ENCODE peak calls at places on chromosomes 4 and X, in four cellular contexts. G, L, F and Y are unnamed samples.
A peak's percentile ranks its signal among the peaks of the same experiment; 100 is the strongest.

GRCh38 chr4:111761531-111761930 is 383.7 kb upstream of the FAM241A start:
- DNase-seq in F (no peak), L (no peak), G (no peak), Y (no peak)

GRCh38 chr4:182143086-182143821 is 99.9 kb upstream of the TENM3 start:
- DNase-seq in L (no peak), F (no peak), G (no peak), Y (no peak)

GRCh38 chr4:137861682-137862081 is 329.4 kb upstream of the PCDH18 start:
- DNase-seq in L (no peak), G (peak; percentile 20), F (peak; percentile 6), Y (no peak)

GRCh38 chr4:15162465-15163283 is 160.4 kb downstream of the CPEB2 start:
- DNase-seq in L (no peak), F (no peak), G (peak; percentile 49), Y (peak; percentile 22)

GRCh38 chrX:148976571-148976970 is 476.2 kb downstream of the AFF2 start:
- DNase-seq in L (no peak), F (no peak), G (no peak), Y (no peak)

GRCh38 chr4:158929939-158930344 is 161.1 kb downstream of the FNIP2 start:
- DNase-seq in L (no peak), G (no peak), F (no peak), Y (no peak)

GRCh38 chr4:48858130-48858529 is 27.2 kb downstream of the OCIAD1 start:
- DNase-seq in L (no peak), G (no peak), F (no peak), Y (peak; percentile 28)

GRCh38 chr4:71456841-71457240 is 118.0 kb downstream of the SLC4A4 start:
- DNase-seq in G (no peak), L (no peak), F (no peak), Y (no peak)

GRCh38 chrX:38095971-38096529 is 89.7 kb downstream of the SYTL5 start:
- DNase-seq in L (no peak), G (no peak), F (no peak), Y (no peak)

GRCh38 chr4:65665951-65666523 is 4.3 kb downstream of the EPHA5 start:
- DNase-seq in G (no peak), L (no peak), F (no peak), Y (no peak)

GRCh38 chrX:15336023-15336413 is 695 bp upstream of the PIGA start:
- DNase-seq in G (peak; percentile 44), F (peak; percentile 10), L (no peak), Y (no peak)

GRCh38 chrX:123905334-123905733 is 45.5 kb downstream of the XIAP start:
- DNase-seq in L (no peak), G (no peak), F (no peak), Y (no peak)

GRCh38 chrX:23637187-23637586 is 30.1 kb upstream of the PRDX4 start:
- DNase-seq in G (no peak), F (no peak), L (no peak), Y (no peak)

GRCh38 chr4:185165605-185166063 is 22.6 kb downstream of the SLC25A4 start:
- DNase-seq in G (no peak), L (no peak), F (no peak), Y (peak; percentile 40)

DNA sequence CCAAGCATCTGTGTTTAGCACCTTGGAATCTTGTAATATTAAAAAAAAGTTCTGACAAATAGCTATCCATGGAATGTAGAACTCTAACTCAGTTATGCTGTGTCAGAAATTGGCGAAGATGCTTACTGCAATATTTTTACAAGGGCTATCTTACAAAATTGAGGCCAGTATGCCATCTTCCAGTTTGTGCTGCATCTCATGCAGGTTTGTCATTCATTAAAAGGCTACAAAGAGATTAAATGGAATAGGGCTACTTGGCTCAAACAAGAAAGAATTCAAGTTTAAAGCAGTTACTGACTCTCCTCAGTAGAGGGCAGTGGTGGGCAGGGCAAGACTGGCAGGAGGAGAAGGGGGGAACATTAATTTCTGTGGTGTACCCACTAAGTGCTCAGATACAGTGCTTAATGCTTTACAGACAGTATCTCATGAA is 66.5 kb downstream of the SHROOM4 start:
- DNase-seq in F (peak; percentile 30), G (peak; percentile 10), L (no peak), Y (no peak)
- TF ChIP-seq GABPA in F (no peak), G (no peak), L (no peak), Y (no peak)

DNA sequence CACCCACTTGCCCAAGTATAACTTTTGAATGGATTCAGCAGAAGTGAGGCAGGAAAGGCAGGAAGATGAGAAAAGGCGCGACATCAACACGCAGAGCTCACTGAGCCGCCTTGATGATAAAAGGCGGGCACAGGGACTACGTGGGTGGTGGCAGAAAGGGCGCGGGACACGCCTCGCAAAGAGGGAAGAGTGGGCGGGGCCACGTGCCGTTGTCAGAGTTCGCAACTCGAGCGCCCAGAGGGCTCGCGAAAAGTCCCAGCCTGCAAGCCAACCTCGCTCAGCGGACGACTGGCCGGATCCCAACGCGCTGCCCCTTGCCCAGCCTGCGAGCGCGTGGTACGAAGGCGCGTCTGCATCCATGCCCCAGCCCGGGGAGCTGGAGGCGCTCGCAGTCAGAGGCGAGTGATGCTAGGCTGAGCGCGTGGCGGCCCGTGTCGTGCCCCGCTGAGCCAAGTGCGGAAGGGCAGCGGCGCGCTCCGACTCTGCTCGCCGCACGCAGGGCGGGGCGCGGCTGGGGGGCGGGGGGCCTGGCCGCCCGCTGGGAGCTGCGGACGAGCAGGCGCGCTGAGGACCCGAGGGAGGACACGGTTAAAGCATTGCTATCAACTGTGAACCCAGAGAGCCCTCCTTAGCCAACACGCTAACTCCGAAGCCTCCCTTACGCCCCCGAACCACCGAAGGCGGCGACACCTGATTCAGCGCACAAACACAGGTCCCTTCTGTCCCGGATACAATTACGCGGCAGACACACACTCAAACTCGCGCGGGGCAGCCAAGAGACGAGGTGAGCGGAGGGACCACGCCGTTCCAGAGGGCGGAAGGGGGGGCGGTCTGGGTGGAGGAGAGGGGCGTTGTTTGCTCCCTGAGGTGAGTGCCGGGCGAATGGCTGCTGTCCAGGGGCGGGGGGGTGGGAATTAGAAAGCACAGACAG is at the start of gene UGT8:
- DNase-seq in F (peak; percentile 49), L (peak; percentile 84), G (peak; percentile 77), Y (no peak)
- TF ChIP-seq GABPA in F (no peak), L (peak; percentile 26), G (no peak), Y (no peak)

DNA sequence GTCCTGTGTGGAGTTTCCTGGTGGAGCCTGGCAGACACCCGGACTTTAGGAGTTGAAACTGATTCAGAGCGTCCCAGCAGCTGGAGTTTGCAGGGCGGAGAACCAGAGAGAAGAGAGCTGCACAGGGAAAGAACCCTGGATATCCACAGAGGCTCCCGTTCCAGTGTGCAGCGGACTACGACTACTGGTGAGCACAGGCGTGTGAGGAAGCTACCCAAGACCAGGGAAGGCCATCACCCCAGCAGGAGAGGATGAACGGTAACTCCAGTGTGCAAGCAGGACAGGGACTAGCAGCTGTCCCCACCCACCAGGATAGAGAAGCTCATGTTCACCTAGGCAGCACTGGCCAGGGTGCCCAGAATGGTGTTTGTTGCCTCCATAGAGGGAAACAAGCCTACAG is 2.3 kb downstream of the LAGE3 start:
- DNase-seq in G (no peak), L (no peak), F (no peak), Y (no peak)
- TF ChIP-seq GABPA in G (no peak), L (no peak), F (no peak), Y (no peak)

GRCh38 chr4:128461300-128462103 is 173.9 kb upstream of the PGRMC2 start:
- DNase-seq in G (no peak), L (no peak), F (peak; percentile 23), Y (no peak)
- TF ChIP-seq GABPA in G (no peak), L (no peak), F (no peak), Y (no peak)

GRCh38 chr4:7411491-7411890 is 23.2 kb downstream of the PSAPL1 start:
- DNase-seq in F (no peak), L (peak; percentile 16), G (peak; percentile 1), Y (no peak)

GRCh38 chr4:7411896-7412585 is 22.7 kb downstream of the PSAPL1 start:
- DNase-seq in G (peak; percentile 52), F (no peak), L (peak; percentile 34), Y (no peak)

GRCh38 chr4:7408166-7408565 is 26.6 kb downstream of the PSAPL1 start:
- DNase-seq in F (no peak), L (no peak), G (no peak), Y (no peak)

GRCh38 chr4:7412586-7412975 is 22.1 kb downstream of the PSAPL1 start:
- DNase-seq in F (no peak), G (peak; percentile 19), L (peak; percentile 16), Y (no peak)

GRCh38 chr4:7410470-7410869 is 24.3 kb downstream of the PSAPL1 start:
- DNase-seq in F (no peak), L (peak; percentile 1), G (peak; percentile 3), Y (no peak)
- TF ChIP-seq GABPA in F (no peak), L (no peak), G (no peak), Y (no peak)

GRCh38 chr4:122827899-122828601 is 1.4 kb downstream of the FGF2 start:
- DNase-seq in G (peak; percentile 60), L (peak; percentile 69), F (peak; percentile 47), Y (peak; percentile 35)
- TF ChIP-seq GABPA in G (no peak), L (no peak), F (no peak), Y (no peak)

GRCh38 chr4:73589261-73589847 is 30.9 kb downstream of the RASSF6 start:
- DNase-seq in L (no peak), G (no peak), F (no peak), Y (no peak)

GRCh38 chr4:73586040-73586439 is 34.2 kb downstream of the RASSF6 start:
- DNase-seq in G (no peak), L (no peak), F (no peak), Y (no peak)

GRCh38 chr4:73585345-73585744 is 34.9 kb downstream of the RASSF6 start:
- DNase-seq in G (no peak), L (no peak), F (no peak), Y (no peak)

GRCh38 chr4:73588613-73589012 is 31.6 kb downstream of the RASSF6 start:
- DNase-seq in G (no peak), F (no peak), L (no peak), Y (no peak)

DNA sequence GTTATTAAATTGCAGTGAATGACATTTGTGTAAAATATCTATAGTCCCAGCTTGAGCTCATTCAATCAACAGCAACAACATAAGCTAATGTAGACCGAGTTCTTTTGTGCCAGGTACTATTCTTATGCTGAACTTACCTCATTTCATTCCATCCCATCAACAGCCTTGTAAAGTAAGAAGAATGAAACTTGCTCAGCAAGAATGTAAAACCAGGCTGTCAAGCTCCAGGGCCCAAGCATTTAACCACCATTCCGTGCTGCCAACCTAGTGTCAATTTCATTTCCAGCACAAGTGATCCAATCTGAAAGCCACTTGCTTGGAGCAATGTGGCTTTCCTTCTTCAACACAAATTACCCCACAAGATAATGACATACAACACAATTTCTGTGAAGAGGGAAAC is 36.6 kb downstream of the RASSF6 start:
- DNase-seq in G (no peak), F (no peak), L (no peak), Y (no peak)
- TF ChIP-seq GABPA in G (no peak), F (no peak), L (no peak), Y (no peak)